ENCODE peak calls at places on chromosomes 12 and 14, in seven cellular contexts. U is transverse colon; F is pancreas; S is mesendoderm; R is H1; I is A549; C is CD4-positive, CD25-positive, alpha-beta regulatory T cell. Z is an unnamed sample.

GRCh38 chr14:102517412-102518062 is 8.0 kb upstream of the ANKRD9 start:
- DNase-seq in U (peak; percentile 40), F (peak; percentile 67), S (no peak), R (no peak), I (no peak), C (no peak), Z (no peak)

GRCh38 chr14:74784634-74785033 is 21.5 kb downstream of the YLPM1 start:
- DNase-seq in U (no peak), F (no peak), S (no peak), R (no peak), I (no peak), C (peak; percentile 37), Z (no peak)

GRCh38 chr12:49827351-49828099 is 688 bp downstream of the NCKAP5L start:
- DNase-seq in U (peak; percentile 52), F (peak; percentile 80), S (peak; percentile 92), R (no peak), I (peak; percentile 54), C (peak; percentile 20), Z (peak; percentile 66)

GRCh38 chr12:124673881-124674617 is 106.6 kb upstream of the NCOR2 start:
- DNase-seq in U (no peak), F (no peak), S (no peak), R (no peak), I (no peak), C (no peak), Z (no peak)

GRCh38 chr12:89019439-89020120 is 332.7 kb downstream of the DUSP6 start:
- DNase-seq in U (peak; percentile 86), F (peak; percentile 55), S (peak; percentile 92), R (peak; percentile 41), I (peak; percentile 88), C (peak; percentile 76), Z (peak; percentile 84)

GRCh38 chr12:3692616-3693365 is 60.1 kb downstream of the CRACR2A start:
- DNase-seq in U (no peak), F (no peak), S (no peak), R (no peak), I (no peak), C (no peak), Z (no peak)

GRCh38 chr12:47302111-47302597 is 222.4 kb upstream of the AMIGO2 start:
- DNase-seq in U (no peak), F (no peak), S (peak; percentile 76), R (no peak), I (peak; percentile 54), C (no peak), Z (no peak)

GRCh38 chr14:50085570-50086315 is 30.6 kb downstream of the VCPKMT start:
- DNase-seq in U (no peak), F (no peak), S (peak; percentile 31), R (no peak), I (no peak), C (peak; percentile 29), Z (no peak)

GRCh38 chr12:131893605-131894312 is 663 bp upstream of the ULK1 start:
- DNase-seq in U (no peak), F (no peak), S (no peak), R (no peak), I (no peak), C (peak; percentile 23), Z (no peak)

GRCh38 chr14:52996493-52996892 is 45.6 kb upstream of the FERMT2 start:
- DNase-seq in U (no peak), F (no peak), S (no peak), R (no peak), I (no peak), C (no peak), Z (no peak)

GRCh38 chr14:61385002-61385685 is 63.8 kb downstream of the PRKCH start:
- DNase-seq in U (peak; percentile 16), F (no peak), S (no peak), R (no peak), I (no peak), C (peak; percentile 74), Z (no peak)

GRCh38 chr12:114685869-114686268 is 1.9 kb upstream of the TBX3 start:
- DNase-seq in U (no peak), F (no peak), S (peak; percentile 92), R (no peak), I (no peak), C (no peak), Z (no peak)

GRCh38 chr12:123813349-123813748 is 51.2 kb downstream of the DNAH10 start:
- DNase-seq in U (no peak), F (no peak), S (no peak), R (no peak), I (no peak), C (no peak), Z (no peak)

GRCh38 chr14:53783256-53783655 is 173.4 kb downstream of the BMP4 start:
- DNase-seq in U (no peak), F (no peak), S (no peak), R (no peak), I (no peak), C (no peak), Z (no peak)

GRCh38 chr12:26044007-26044394 is 80.8 kb downstream of the BHLHE41 start:
- DNase-seq in U (no peak), F (no peak), S (no peak), R (no peak), I (no peak), C (no peak), Z (no peak)

GRCh38 chr12:48988030-48988649 is 10.0 kb downstream of the WNT1 start:
- DNase-seq in U (peak; percentile 75), F (peak; percentile 94), S (peak; percentile 79), R (no peak), I (peak; percentile 66), C (peak; percentile 58), Z (peak; percentile 74)

GRCh38 chr12:6563448-6564050 is 4.5 kb downstream of the NOP2 start:
- DNase-seq in U (peak; percentile 72), F (peak; percentile 77), S (peak; percentile 73), R (no peak), I (peak; percentile 69), C (peak; percentile 58), Z (peak; percentile 65)

DNA sequence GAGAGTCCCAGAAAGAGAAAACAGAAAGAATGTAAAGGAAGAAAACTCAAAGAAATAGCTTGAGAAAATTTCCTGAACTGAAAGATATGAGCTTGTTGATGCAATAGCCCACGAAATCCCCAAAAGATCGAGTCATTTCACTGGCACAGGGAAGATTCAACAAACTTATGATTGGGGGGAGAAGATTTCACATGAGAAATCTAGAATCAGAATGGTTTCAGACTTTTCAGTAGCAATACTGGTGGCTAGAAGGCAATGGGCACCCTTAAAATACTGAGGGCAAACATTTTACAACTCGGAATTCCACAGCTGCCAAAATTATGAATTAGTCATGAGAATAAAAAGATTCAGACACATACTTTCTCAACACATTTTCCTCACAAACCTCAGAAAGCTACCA is 8.9 kb upstream of the KRT7 start:
- DNase-seq in U (no peak), F (no peak), S (no peak), R (no peak), I (no peak), C (no peak), Z (no peak)
- H3K4me1 ChIP-seq in U (no peaks in the 10 kb centered on the region), F (peaks cover 23% of the 10 kb centered on the region), S (no peaks in the 10 kb centered on the region), R (no peaks in the 10 kb centered on the region), I (peaks cover 61% of the 10 kb centered on the region), C (no peaks in the 10 kb centered on the region), Z (peaks cover 13% of the 10 kb centered on the region)

GRCh38 chr12:129614221-129614885 is 289.5 kb downstream of the TMEM132D start:
- DNase-seq in U (no peak), F (no peak), S (no peak), R (no peak), I (no peak), C (no peak), Z (no peak)

GRCh38 chr12:129610601-129611120 is 293.2 kb downstream of the TMEM132D start:
- DNase-seq in U (no peak), F (no peak), S (no peak), R (no peak), I (no peak), C (no peak), Z (no peak)

GRCh38 chr12:129615001-129615400 is 288.8 kb downstream of the TMEM132D start:
- DNase-seq in U (no peak), F (no peak), S (no peak), R (no peak), I (no peak), C (no peak), Z (no peak)

GRCh38 chr12:129617849-129618248 is 286.0 kb downstream of the TMEM132D start:
- DNase-seq in U (no peak), F (no peak), S (peak; percentile 45), R (no peak), I (no peak), C (no peak), Z (no peak)

GRCh38 chr12:129613311-129613710 is 290.5 kb downstream of the TMEM132D start:
- DNase-seq in U (no peak), F (no peak), S (no peak), R (no peak), I (no peak), C (no peak), Z (no peak)
- H3K4me3 ChIP-seq in U (no peak overlapping the region), F (no peak overlapping the region), S (no peak overlapping the region), R (no peak overlapping the region), I (no peak overlapping the region), C (no peak overlapping the region), Z (no peak overlapping the region)

DNA sequence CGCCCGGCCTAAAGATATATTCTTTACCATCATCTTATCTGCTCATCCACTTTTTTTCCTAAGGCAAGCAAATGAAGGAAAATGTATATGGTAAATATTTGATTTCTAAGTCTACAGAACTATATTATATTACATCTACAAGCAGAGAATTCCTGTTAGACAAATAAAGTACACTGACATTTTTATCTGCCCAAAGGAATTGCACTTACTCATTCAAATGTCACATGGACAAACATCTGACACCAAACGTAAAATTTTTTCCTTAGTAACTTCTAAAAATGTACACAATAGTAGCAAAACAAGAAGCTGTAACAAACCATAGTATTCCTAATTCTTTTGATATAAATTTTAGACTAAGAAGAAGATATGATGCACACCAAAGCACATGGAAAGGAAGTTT is 51.0 kb downstream of the SPPL3 start:
- DNase-seq in U (no peak), F (no peak), S (no peak), R (no peak), I (no peak), C (no peak), Z (no peak)
- H3K4me1 ChIP-seq in U (peaks cover 26% of the 10 kb centered on the region), F (no peaks in the 10 kb centered on the region), S (no peaks in the 10 kb centered on the region), R (no peaks in the 10 kb centered on the region), I (peaks cover 16% of the 10 kb centered on the region), C (peaks cover 21% of the 10 kb centered on the region), Z (peaks cover 5% of the 10 kb centered on the region)

GRCh38 chr12:64681200-64682052 is 71.1 kb downstream of the RASSF3 start:
- DNase-seq in U (no peak), F (no peak), S (no peak), R (no peak), I (no peak), C (no peak), Z (no peak)

GRCh38 chr12:64678248-64678647 is 68.0 kb downstream of the RASSF3 start:
- DNase-seq in U (no peak), F (no peak), S (no peak), R (no peak), I (no peak), C (no peak), Z (no peak)

GRCh38 chr12:64678835-64679234 is 68.5 kb downstream of the RASSF3 start:
- DNase-seq in U (no peak), F (no peak), S (no peak), R (no peak), I (no peak), C (no peak), Z (no peak)

GRCh38 chr12:64679487-64679983 is 69.2 kb downstream of the RASSF3 start:
- DNase-seq in U (peak; percentile 81), F (no peak), S (no peak), R (no peak), I (peak; percentile 91), C (peak; percentile 80), Z (peak; percentile 71)

DNA sequence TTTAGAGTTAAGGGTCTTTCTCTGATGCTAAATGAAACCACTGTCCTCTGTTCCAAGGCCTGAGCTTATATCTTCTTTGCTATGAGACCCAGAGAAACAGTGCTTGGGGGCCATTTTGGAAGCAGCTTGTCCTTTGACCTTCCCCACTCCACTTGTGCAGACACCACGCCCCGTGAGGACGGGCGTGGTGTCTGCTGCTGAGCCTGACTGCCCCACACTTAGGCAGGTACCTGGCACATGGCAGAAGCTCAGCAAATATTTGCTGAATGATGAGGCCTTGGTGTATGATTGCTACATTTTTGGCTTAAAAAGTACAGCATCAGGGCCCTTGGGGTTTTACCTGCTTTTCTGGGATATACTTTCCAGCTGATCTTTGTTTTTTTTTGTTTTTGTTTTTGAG is 69.9 kb downstream of the RASSF3 start:
- DNase-seq in U (peak; percentile 53), F (no peak), S (no peak), R (no peak), I (peak; percentile 86), C (no peak), Z (no peak)
- H3K4me3 ChIP-seq in U (peak overlapping the region; percentile 5), F (no peak overlapping the region), S (no peak overlapping the region), R (no peak overlapping the region), I (peak overlapping the region; percentile 34), C (peak overlapping the region; percentile 68), Z (no peak overlapping the region)